ENCODE peak calls at places on chromosomes 4 and X, in ten cellular contexts. U is activated T-helper 17 cell treated with anti-CD3 and anti-CD28 coated beads, Interleukin-2, amount 50 U/mL, for 72 hours; V is natural killer cell; D is left cardiac atrium; Z is SK-N-SH treated with all-trans-retinoic acid at 6 μM for 48 hours; Y is naive thymus-derived CD8-positive, alpha-beta T cell; R is B cell; C is upper lobe of right lung; L is heart right ventricle; J is effector memory CD8-positive, alpha-beta T cell. K is an unnamed sample.
A peak's percentile ranks its signal among the peaks of the same experiment; 100 is the strongest.

GRCh38 chrX:102867254-102867653 is 69.8 kb upstream of the RAB40AL start:
- ATAC-seq in U (no peak), V (no peak), D (no peak), Z (no peak), Y (no peak), R (no peak), C (no peak), L (no peak), J (no peak), K (no peak)

GRCh38 chrX:136866337-136867095 is 14.0 kb downstream of the RBMX start:
- ATAC-seq in U (no peak), V (peak; percentile 19), D (peak; percentile 42), Z (peak; percentile 18), Y (no peak), R (no peak), C (no peak), L (no peak), J (no peak), K (peak; percentile 25)

GRCh38 chr4:3786196-3786869 is 20.1 kb downstream of the ADRA2C start:
- ATAC-seq in U (no peak), V (no peak), D (peak; percentile 73), Z (peak; percentile 62), Y (no peak), R (no peak), C (no peak), L (peak; percentile 52), J (no peak), K (no peak)

GRCh38 chr4:184635381-184635780 is 13.9 kb downstream of the CASP3 start:
- ATAC-seq in U (no peak), V (no peak), D (no peak), Z (no peak), Y (no peak), R (no peak), C (no peak), L (no peak), J (no peak), K (no peak)

GRCh38 chr4:106584590-106584989 is 216.0 kb upstream of the GIMD1 start:
- ATAC-seq in U (no peak), V (no peak), D (no peak), Z (no peak), Y (no peak), R (no peak), C (no peak), L (no peak), J (no peak), K (no peak)

GRCh38 chrX:15973299-15973698 is 118.7 kb upstream of the AP1S2 start:
- ATAC-seq in U (peak; percentile 65), V (peak; percentile 66), D (peak; percentile 75), Z (peak; percentile 80), Y (peak; percentile 44), R (peak; percentile 75), C (peak; percentile 87), L (no peak), J (no peak), K (peak; percentile 33)

GRCh38 chrX:135200297-135200696 is 29.1 kb upstream of the CT55 start:
- ATAC-seq in U (no peak), V (no peak), D (no peak), Z (no peak), Y (no peak), R (no peak), C (no peak), L (no peak), J (no peak), K (no peak)

GRCh38 chr4:180456928-180457327 is 1786.3 kb upstream of the TENM3 start:
- ATAC-seq in U (no peak), V (no peak), D (no peak), Z (peak; percentile 82), Y (no peak), R (no peak), C (no peak), L (no peak), J (no peak), K (no peak)

GRCh38 chr4:123562994-123563745 is 166.6 kb downstream of the SPRY1 start:
- ATAC-seq in U (no peak), V (no peak), D (no peak), Z (no peak), Y (no peak), R (no peak), C (no peak), L (no peak), J (no peak), K (no peak)

GRCh38 chr4:142516686-142517145 is 329.4 kb downstream of the INPP4B start:
- ATAC-seq in U (no peak), V (no peak), D (peak; percentile 95), Z (no peak), Y (no peak), R (no peak), C (peak; percentile 45), L (peak; percentile 85), J (no peak), K (no peak)

GRCh38 chr4:48720459-48720858 is 59.6 kb downstream of the FRYL start:
- ATAC-seq in U (peak; percentile 84), V (no peak), D (no peak), Z (no peak), Y (no peak), R (no peak), C (no peak), L (no peak), J (no peak), K (no peak)

GRCh38 chrX:20620301-20620700 is 353.6 kb upstream of the RPS6KA3 start:
- ATAC-seq in U (peak; percentile 86), V (no peak), D (no peak), Z (no peak), Y (no peak), R (no peak), C (no peak), L (no peak), J (no peak), K (no peak)

GRCh38 chrX:16975233-16975632 is 28.8 kb downstream of the REPS2 start:
- ATAC-seq in U (no peak), V (no peak), D (no peak), Z (no peak), Y (no peak), R (no peak), C (no peak), L (no peak), J (no peak), K (no peak)

GRCh38 chr4:53582194-53582593 is 9.1 kb downstream of the LNX1 start:
- ATAC-seq in U (no peak), V (no peak), D (no peak), Z (no peak), Y (no peak), R (no peak), C (no peak), L (no peak), J (no peak), K (no peak)

GRCh38 chr4:119592708-119593298 is 35.8 kb downstream of the PDE5A start:
- ATAC-seq in U (no peak), V (no peak), D (no peak), Z (peak; percentile 35), Y (no peak), R (no peak), C (no peak), L (no peak), J (no peak), K (no peak)

GRCh38 chrX:136750364-136750763 is 30.4 kb downstream of the ARHGEF6 start:
- ATAC-seq in U (peak; percentile 72), V (no peak), D (no peak), Z (peak; percentile 48), Y (no peak), R (no peak), C (no peak), L (no peak), J (peak; percentile 31), K (no peak)

GRCh38 chr4:180789929-180790328 is 1453.3 kb upstream of the TENM3 start:
- ATAC-seq in U (no peak), V (no peak), D (no peak), Z (no peak), Y (no peak), R (no peak), C (no peak), L (no peak), J (no peak), K (no peak)

GRCh38 chr4:15188581-15189539 is 186.6 kb downstream of the CPEB2 start:
- ATAC-seq in U (peak; percentile 2), V (no peak), D (no peak), Z (no peak), Y (no peak), R (no peak), C (no peak), L (no peak), J (no peak), K (no peak)

GRCh38 chr4:9870165-9870564 is 88.7 kb downstream of the DRD5 start:
- ATAC-seq in U (no peak), V (peak; percentile 39), D (peak; percentile 19), Z (no peak), Y (no peak), R (no peak), C (peak; percentile 8), L (no peak), J (no peak), K (no peak)

GRCh38 chr4:133996431-133997121 is 205.0 kb downstream of the PABPC4L start:
- ATAC-seq in U (no peak), V (no peak), D (no peak), Z (no peak), Y (no peak), R (no peak), C (no peak), L (no peak), J (no peak), K (no peak)

GRCh38 chr4:1376841-1377605 is 29.2 kb downstream of the NKX1-1 start:
- ATAC-seq in U (no peak), V (no peak), D (no peak), Z (no peak), Y (no peak), R (no peak), C (no peak), L (no peak), J (no peak), K (no peak)

GRCh38 chr4:177051473-177052060 is 258.1 kb upstream of the NEIL3 start:
- ATAC-seq in U (peak; percentile 57), V (no peak), D (no peak), Z (peak; percentile 48), Y (no peak), R (no peak), C (peak; percentile 65), L (no peak), J (peak; percentile 56), K (no peak)

GRCh38 chr4:8248091-8248490 is 21.5 kb upstream of the HTRA3 start:
- ATAC-seq in U (no peak), V (no peak), D (no peak), Z (no peak), Y (no peak), R (no peak), C (no peak), L (no peak), J (no peak), K (peak; percentile 32)

GRCh38 chrX:10106801-10107200 is 50.0 kb upstream of the CLCN4 start:
- ATAC-seq in U (peak; percentile 70), V (peak; percentile 50), D (no peak), Z (no peak), Y (peak; percentile 57), R (peak; percentile 9), C (no peak), L (no peak), J (peak; percentile 28), K (no peak)

GRCh38 chrX:19007868-19008267 is 24.0 kb upstream of the PHKA2 start:
- ATAC-seq in U (no peak), V (no peak), D (no peak), Z (no peak), Y (no peak), R (no peak), C (no peak), L (no peak), J (no peak), K (no peak)

GRCh38 chrX:39756086-39756883 is 341.5 kb downstream of the BCOR start:
- ATAC-seq in U (no peak), V (no peak), D (peak; percentile 25), Z (peak; percentile 1), Y (no peak), R (no peak), C (no peak), L (no peak), J (peak; percentile 32), K (no peak)

GRCh38 chrX:109472939-109473713 is 8.8 kb downstream of the GUCY2F start:
- ATAC-seq in U (peak; percentile 83), V (no peak), D (no peak), Z (peak; percentile 56), Y (no peak), R (no peak), C (no peak), L (no peak), J (no peak), K (peak; percentile 25)

GRCh38 chrX:130117166-130117565 is 6.9 kb upstream of the ELF4 start:
- ATAC-seq in U (no peak), V (no peak), D (no peak), Z (no peak), Y (no peak), R (no peak), C (no peak), L (no peak), J (no peak), K (no peak)

K was measured in gastroesophageal sphincter.